ENCODE peak calls at places on chromosome 10, in ten cellular contexts. One of them, this sample, is unnamed.

GRCh38 chr10:107542016-107542415 is 377.5 kb upstream of the SORCS1 start:
- DNase-seq in breast epithelium: no peak
- DNase-seq in spleen: no peak
- DNase-seq in SK-N-SH: no peak
- DNase-seq in stomach: no peak
- DNase-seq in transverse colon: no peak
- DNase-seq in Panc1: no peak
- DNase-seq in GM23338: no peak
- DNase-seq in endothelial cell of umbilical vein: no peak
- DNase-seq in upper lobe of left lung: no peak
- DNase-seq in this sample: no peak

GRCh38 chr10:132363376-132363775 is 31.4 kb downstream of the LRRC27 start:
- DNase-seq in transverse colon: no peak
- DNase-seq in SK-N-SH: no peak
- DNase-seq in stomach: no peak
- DNase-seq in breast epithelium: no peak
- DNase-seq in upper lobe of left lung: no peak
- DNase-seq in GM23338: peak
- DNase-seq in endothelial cell of umbilical vein: no peak
- DNase-seq in Panc1: no peak
- DNase-seq in spleen: peak
- DNase-seq in this sample: no peak

GRCh38 chr10:66782776-66783175 is 143.1 kb upstream of the LRRTM3 start:
- DNase-seq in upper lobe of left lung: no peak
- DNase-seq in endothelial cell of umbilical vein: no peak
- DNase-seq in stomach: no peak
- DNase-seq in spleen: no peak
- DNase-seq in Panc1: no peak
- DNase-seq in breast epithelium: no peak
- DNase-seq in GM23338: no peak
- DNase-seq in transverse colon: no peak
- DNase-seq in SK-N-SH: no peak
- DNase-seq in this sample: no peak

GRCh38 chr10:6208781-6209235 is 6.1 kb downstream of the PFKFB3 start:
- DNase-seq in breast epithelium: no peak
- DNase-seq in endothelial cell of umbilical vein: no peak
- DNase-seq in Panc1: no peak
- DNase-seq in stomach: no peak
- DNase-seq in upper lobe of left lung: no peak
- DNase-seq in GM23338: no peak
- DNase-seq in spleen: no peak
- DNase-seq in SK-N-SH: peak
- DNase-seq in transverse colon: no peak
- DNase-seq in this sample: no peak

GRCh38 chr10:33274096-33274785 is 60.2 kb downstream of the NRP1 start:
- DNase-seq in Panc1: no peak
- DNase-seq in transverse colon: no peak
- DNase-seq in GM23338: no peak
- DNase-seq in breast epithelium: no peak
- DNase-seq in spleen: no peak
- DNase-seq in endothelial cell of umbilical vein: no peak
- DNase-seq in stomach: no peak
- DNase-seq in SK-N-SH: no peak
- DNase-seq in upper lobe of left lung: no peak
- DNase-seq in this sample: no peak

GRCh38 chr10:19958787-19959186 is 142.6 kb downstream of the PLXDC2 start:
- DNase-seq in GM23338: no peak
- DNase-seq in stomach: no peak
- DNase-seq in Panc1: no peak
- DNase-seq in transverse colon: no peak
- DNase-seq in endothelial cell of umbilical vein: no peak
- DNase-seq in SK-N-SH: no peak
- DNase-seq in upper lobe of left lung: no peak
- DNase-seq in spleen: no peak
- DNase-seq in breast epithelium: no peak
- DNase-seq in this sample: no peak

GRCh38 chr10:80518807-80519360 is 18.8 kb upstream of the SH2D4B start:
- DNase-seq in endothelial cell of umbilical vein: no peak
- DNase-seq in GM23338: no peak
- DNase-seq in SK-N-SH: no peak
- DNase-seq in breast epithelium: no peak
- DNase-seq in upper lobe of left lung: no peak
- DNase-seq in spleen: peak
- DNase-seq in transverse colon: no peak
- DNase-seq in Panc1: no peak
- DNase-seq in stomach: no peak
- DNase-seq in this sample: no peak

GRCh38 chr10:83995932-83996331 is 143.4 kb upstream of the GHITM start:
- DNase-seq in GM23338: no peak
- DNase-seq in SK-N-SH: no peak
- DNase-seq in transverse colon: no peak
- DNase-seq in spleen: no peak
- DNase-seq in upper lobe of left lung: no peak
- DNase-seq in Panc1: no peak
- DNase-seq in endothelial cell of umbilical vein: no peak
- DNase-seq in breast epithelium: no peak
- DNase-seq in stomach: no peak
- DNase-seq in this sample: no peak

GRCh38 chr10:109429956-109430760 is 493.2 kb downstream of the XPNPEP1 start:
- DNase-seq in transverse colon: no peak
- DNase-seq in breast epithelium: no peak
- DNase-seq in SK-N-SH: no peak
- DNase-seq in GM23338: no peak
- DNase-seq in spleen: no peak
- DNase-seq in endothelial cell of umbilical vein: no peak
- DNase-seq in Panc1: no peak
- DNase-seq in upper lobe of left lung: no peak
- DNase-seq in stomach: no peak
- DNase-seq in this sample: no peak

GRCh38 chr10:11319990-11320602 is 291.4 kb downstream of the USP6NL start:
- DNase-seq in SK-N-SH: no peak
- DNase-seq in upper lobe of left lung: no peak
- DNase-seq in Panc1: no peak
- DNase-seq in spleen: no peak
- DNase-seq in stomach: no peak
- DNase-seq in transverse colon: no peak
- DNase-seq in breast epithelium: no peak
- DNase-seq in endothelial cell of umbilical vein: no peak
- DNase-seq in GM23338: no peak
- DNase-seq in this sample: no peak

GRCh38 chr10:70588255-70588654 is 14.3 kb downstream of the PRF1 start:
- DNase-seq in transverse colon: no peak
- DNase-seq in spleen: no peak
- DNase-seq in SK-N-SH: no peak
- DNase-seq in upper lobe of left lung: no peak
- DNase-seq in GM23338: no peak
- DNase-seq in breast epithelium: no peak
- DNase-seq in Panc1: no peak
- DNase-seq in endothelial cell of umbilical vein: no peak
- DNase-seq in stomach: peak
- DNase-seq in this sample: no peak

GRCh38 chr10:61673360-61673759 is 10.6 kb downstream of the CABCOCO1 start:
- DNase-seq in GM23338: no peak
- DNase-seq in breast epithelium: no peak
- DNase-seq in stomach: no peak
- DNase-seq in upper lobe of left lung: no peak
- DNase-seq in spleen: no peak
- DNase-seq in Panc1: no peak
- DNase-seq in SK-N-SH: peak
- DNase-seq in endothelial cell of umbilical vein: no peak
- DNase-seq in transverse colon: no peak
- DNase-seq in this sample: no peak

GRCh38 chr10:11156480-11156879 is 138.8 kb downstream of the CELF2 start:
- DNase-seq in upper lobe of left lung: no peak
- DNase-seq in endothelial cell of umbilical vein: no peak
- DNase-seq in GM23338: no peak
- DNase-seq in breast epithelium: no peak
- DNase-seq in transverse colon: no peak
- DNase-seq in stomach: no peak
- DNase-seq in Panc1: no peak
- DNase-seq in SK-N-SH: no peak
- DNase-seq in spleen: no peak
- DNase-seq in this sample: no peak

DNA sequence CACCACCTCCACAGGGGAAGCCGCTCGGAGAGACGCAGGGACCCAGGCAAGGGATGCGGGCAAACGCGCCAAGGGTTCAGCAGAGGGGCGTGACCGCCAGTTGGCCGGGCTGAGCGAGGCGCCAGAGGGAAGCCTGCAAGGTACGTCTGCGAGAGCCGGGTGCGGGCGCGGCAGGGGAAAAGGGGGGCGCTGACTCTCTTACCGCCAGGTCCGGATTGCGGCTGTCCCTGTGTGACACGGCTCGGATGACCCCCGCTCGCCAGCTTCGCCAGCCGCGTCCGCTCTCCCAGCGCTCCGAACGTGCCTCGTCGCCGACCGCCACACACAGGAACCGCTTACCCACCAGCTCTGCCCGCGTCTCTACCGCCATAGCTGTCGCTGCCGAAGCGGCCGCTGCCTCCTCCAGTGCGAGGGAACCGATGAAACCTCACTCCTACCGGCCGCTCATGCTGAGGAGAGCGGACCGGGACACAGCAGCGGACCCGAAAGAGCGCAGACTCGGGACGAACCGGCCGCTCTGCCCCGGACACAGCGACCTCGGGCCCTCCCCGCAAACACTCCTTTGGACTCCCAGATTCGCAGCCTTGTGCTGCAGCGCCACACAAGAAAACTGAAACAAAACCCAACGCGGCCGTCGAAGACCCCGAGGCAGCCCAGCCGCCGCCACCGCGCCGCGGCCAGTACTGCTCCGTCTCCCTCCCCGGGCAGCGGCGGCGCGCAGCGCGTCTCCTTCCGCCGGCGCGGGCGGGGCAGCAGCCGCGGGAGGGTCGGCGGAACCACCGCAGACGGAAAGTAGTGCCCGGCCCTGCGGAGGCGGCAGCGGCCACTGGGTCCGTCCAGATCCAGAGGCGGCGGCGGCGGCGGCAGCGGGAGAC is at the start of gene JMJD1C:
- DNase-seq in GM23338: peak
- DNase-seq in transverse colon: peak
- DNase-seq in endothelial cell of umbilical vein: peak
- DNase-seq in upper lobe of left lung: peak
- DNase-seq in SK-N-SH: peak
- DNase-seq in spleen: peak
- DNase-seq in breast epithelium: peak
- DNase-seq in Panc1: no peak
- DNase-seq in stomach: peak
- DNase-seq in this sample: no peak
- TF ChIP-seq POLR2AphosphoS5 in GM23338: peak
- TF ChIP-seq POLR2AphosphoS5 in transverse colon: peak
- TF ChIP-seq POLR2AphosphoS5 in endothelial cell of umbilical vein: peak
- TF ChIP-seq POLR2AphosphoS5 in upper lobe of left lung: peak
- TF ChIP-seq POLR2AphosphoS5 in SK-N-SH: peak
- TF ChIP-seq POLR2AphosphoS5 in spleen: peak
- TF ChIP-seq POLR2AphosphoS5 in breast epithelium: peak
- TF ChIP-seq POLR2AphosphoS5 in Panc1: peak
- TF ChIP-seq POLR2AphosphoS5 in stomach: peak
- TF ChIP-seq POLR2AphosphoS5 in this sample: peak

GRCh38 chr10:91319336-91319735 is 90.8 kb upstream of the HECTD2 start:
- DNase-seq in SK-N-SH: no peak
- DNase-seq in spleen: no peak
- DNase-seq in stomach: no peak
- DNase-seq in breast epithelium: no peak
- DNase-seq in upper lobe of left lung: no peak
- DNase-seq in Panc1: no peak
- DNase-seq in GM23338: no peak
- DNase-seq in transverse colon: no peak
- DNase-seq in endothelial cell of umbilical vein: no peak
- DNase-seq in this sample: no peak
- H3K27ac ChIP-seq in SK-N-SH: no peak
- H3K27ac ChIP-seq in spleen: no peak
- H3K27ac ChIP-seq in stomach: no peak
- H3K27ac ChIP-seq in breast epithelium: no peak
- H3K27ac ChIP-seq in upper lobe of left lung: no peak
- H3K27ac ChIP-seq in Panc1: no peak
- H3K27ac ChIP-seq in GM23338: no peak
- H3K27ac ChIP-seq in transverse colon: no peak
- H3K27ac ChIP-seq in endothelial cell of umbilical vein: no peak
- H3K27ac ChIP-seq in this sample: no peak

GRCh38 chr10:43963379-43963778 is 314.7 kb upstream of the ZNF32 start:
- DNase-seq in Panc1: no peak
- DNase-seq in SK-N-SH: no peak
- DNase-seq in transverse colon: no peak
- DNase-seq in GM23338: no peak
- DNase-seq in endothelial cell of umbilical vein: no peak
- DNase-seq in spleen: peak
- DNase-seq in stomach: no peak
- DNase-seq in upper lobe of left lung: no peak
- DNase-seq in breast epithelium: no peak
- DNase-seq in this sample: peak

GRCh38 chr10:43961523-43962345 is 313.1 kb upstream of the ZNF32 start:
- DNase-seq in SK-N-SH: no peak
- DNase-seq in upper lobe of left lung: no peak
- DNase-seq in breast epithelium: no peak
- DNase-seq in GM23338: no peak
- DNase-seq in Panc1: no peak
- DNase-seq in transverse colon: no peak
- DNase-seq in stomach: no peak
- DNase-seq in endothelial cell of umbilical vein: no peak
- DNase-seq in spleen: peak
- DNase-seq in this sample: peak

GRCh38 chr10:43960981-43961380 is 312.3 kb upstream of the ZNF32 start:
- DNase-seq in spleen: peak
- DNase-seq in SK-N-SH: no peak
- DNase-seq in breast epithelium: no peak
- DNase-seq in upper lobe of left lung: no peak
- DNase-seq in stomach: no peak
- DNase-seq in Panc1: no peak
- DNase-seq in GM23338: no peak
- DNase-seq in endothelial cell of umbilical vein: no peak
- DNase-seq in transverse colon: no peak
- DNase-seq in this sample: no peak

GRCh38 chr10:43963793-43964425 is 315.2 kb upstream of the ZNF32 start:
- DNase-seq in upper lobe of left lung: no peak
- DNase-seq in spleen: peak
- DNase-seq in stomach: no peak
- DNase-seq in transverse colon: no peak
- DNase-seq in Panc1: no peak
- DNase-seq in GM23338: no peak
- DNase-seq in breast epithelium: no peak
- DNase-seq in endothelial cell of umbilical vein: no peak
- DNase-seq in SK-N-SH: no peak
- DNase-seq in this sample: peak

GRCh38 chr10:43962346-43963191 is 313.9 kb upstream of the ZNF32 start:
- DNase-seq in upper lobe of left lung: no peak
- DNase-seq in GM23338: no peak
- DNase-seq in spleen: peak
- DNase-seq in breast epithelium: no peak
- DNase-seq in transverse colon: no peak
- DNase-seq in endothelial cell of umbilical vein: no peak
- DNase-seq in stomach: no peak
- DNase-seq in SK-N-SH: no peak
- DNase-seq in Panc1: no peak
- DNase-seq in this sample: peak
- TF ChIP-seq POLR2AphosphoS5 in upper lobe of left lung: no peak
- TF ChIP-seq POLR2AphosphoS5 in GM23338: no peak
- TF ChIP-seq POLR2AphosphoS5 in spleen: no peak
- TF ChIP-seq POLR2AphosphoS5 in breast epithelium: no peak
- TF ChIP-seq POLR2AphosphoS5 in transverse colon: peak
- TF ChIP-seq POLR2AphosphoS5 in endothelial cell of umbilical vein: no peak
- TF ChIP-seq POLR2AphosphoS5 in stomach: no peak
- TF ChIP-seq POLR2AphosphoS5 in SK-N-SH: no peak
- TF ChIP-seq POLR2AphosphoS5 in Panc1: no peak
- TF ChIP-seq POLR2AphosphoS5 in this sample: no peak

GRCh38 chr10:122349758-122350355 is 24.7 kb upstream of the PLEKHA1 start:
- DNase-seq in endothelial cell of umbilical vein: no peak
- DNase-seq in SK-N-SH: no peak
- DNase-seq in spleen: no peak
- DNase-seq in breast epithelium: no peak
- DNase-seq in transverse colon: no peak
- DNase-seq in GM23338: no peak
- DNase-seq in upper lobe of left lung: no peak
- DNase-seq in Panc1: no peak
- DNase-seq in stomach: no peak
- DNase-seq in this sample: no peak
- H3K27ac ChIP-seq in endothelial cell of umbilical vein: no peak
- H3K27ac ChIP-seq in SK-N-SH: no peak
- H3K27ac ChIP-seq in spleen: no peak
- H3K27ac ChIP-seq in breast epithelium: no peak
- H3K27ac ChIP-seq in transverse colon: no peak
- H3K27ac ChIP-seq in GM23338: no peak
- H3K27ac ChIP-seq in upper lobe of left lung: no peak
- H3K27ac ChIP-seq in Panc1: no peak
- H3K27ac ChIP-seq in stomach: peak
- H3K27ac ChIP-seq in this sample: no peak

This sample was measured in esophagus muscularis mucosa.